ENCODE peak calls at places on chromosomes 12 and 14, in seven cellular contexts. I, F, H, Y, D, N and K are unnamed samples.

GRCh38 chr14:104891664-104892500 is 26.8 kb downstream of the CEP170B start:
- DNase-seq in D (no peak), N (no peak), Y (no peak), F (peak; percentile 44), H (no peak), I (no peak), K (no peak)

GRCh38 chr12:98635657-98636323 is 8.8 kb downstream of the IKBIP start:
- DNase-seq in N (peak; percentile 90), D (peak; percentile 67), Y (no peak), H (peak; percentile 63), I (peak; percentile 76), F (no peak), K (no peak)

GRCh38 chr14:103524002-103524785 is 1.6 kb upstream of the CKB start:
- DNase-seq in H (no peak), F (no peak), Y (no peak), I (no peak), D (no peak), N (no peak), K (no peak)

GRCh38 chr12:62785941-62786559 is 148.9 kb downstream of the PPM1H start:
- DNase-seq in I (peak; percentile 94), F (no peak), N (peak; percentile 98), Y (no peak), D (peak; percentile 100), H (peak; percentile 92), K (no peak)

GRCh38 chr14:104973215-104974145 is 4.7 kb downstream of the AHNAK2 start:
- DNase-seq in I (peak; percentile 97), H (peak; percentile 96), N (peak; percentile 99), Y (no peak), D (peak; percentile 95), F (no peak), K (no peak)

GRCh38 chr12:130603566-130603965 is 112.5 kb downstream of the RIMBP2 start:
- DNase-seq in F (no peak), H (no peak), I (no peak), N (no peak), D (no peak), Y (no peak), K (no peak)

GRCh38 chr14:28142400-28143015 is 624.1 kb upstream of the FOXG1 start:
- DNase-seq in F (no peak), H (peak; percentile 0), D (no peak), I (peak; percentile 12), Y (no peak), N (peak; percentile 65), K (no peak)

GRCh38 chr12:83015390-83016225 is 328.9 kb downstream of the TMTC2 start:
- DNase-seq in Y (no peak), H (peak; percentile 49), I (no peak), D (peak; percentile 33), N (no peak), F (no peak), K (no peak)

GRCh38 chr12:9331218-9331626 is 123.0 kb upstream of the PZP start:
- DNase-seq in I (peak; percentile 55), N (peak; percentile 59), F (peak; percentile 86), Y (peak; percentile 78), H (peak; percentile 65), D (peak; percentile 66), K (peak; percentile 65)

GRCh38 chr12:61810486-61810885 is 449.7 kb upstream of the USP15 start:
- DNase-seq in I (no peak), Y (no peak), N (no peak), H (no peak), D (no peak), F (no peak), K (no peak)

GRCh38 chr12:9799961-9800360 is 27.3 kb upstream of the KLRF1 start:
- DNase-seq in D (no peak), F (no peak), Y (no peak), I (no peak), H (no peak), N (no peak), K (no peak)

GRCh38 chr14:20657216-20658211 is 16.0 kb upstream of the OR6S1 start:
- DNase-seq in H (no peak), F (no peak), N (peak; percentile 60), I (no peak), Y (no peak), D (no peak), K (peak; percentile 34)

GRCh38 chr12:49094104-49094948 is at the start of gene DHH:
- DNase-seq in F (peak; percentile 83), Y (no peak), N (peak; percentile 18), D (no peak), H (peak; percentile 25), I (no peak), K (no peak)

GRCh38 chr12:13275366-13275765 is 78.8 kb downstream of the EMP1 start:
- DNase-seq in I (no peak), Y (no peak), N (no peak), F (no peak), D (peak; percentile 68), H (no peak), K (no peak)

GRCh38 chr14:101506921-101507300 is 54.4 kb upstream of the DIO3 start:
- DNase-seq in I (no peak), F (no peak), D (no peak), Y (no peak), N (no peak), H (no peak), K (no peak)

GRCh38 chr14:103453791-103454190 is 68.6 kb downstream of the MARK3 start:
- DNase-seq in I (no peak), F (no peak), Y (no peak), D (no peak), H (no peak), N (no peak), K (no peak)

GRCh38 chr14:59897757-59898383 is 22.1 kb upstream of the LRRC9 start:
- DNase-seq in Y (no peak), F (peak; percentile 52), D (peak; percentile 53), H (peak; percentile 41), I (peak; percentile 51), N (peak; percentile 87), K (no peak)

GRCh38 chr12:3898751-3899150 is 25.6 kb upstream of the PARP11 start:
- DNase-seq in N (no peak), D (no peak), I (no peak), F (no peak), H (no peak), Y (no peak), K (no peak)